ENCODE peak calls at places on chromosomes 13 and 19, in seven cellular contexts. F is CD8-positive, alpha-beta memory T cell; A is HEK293T; O is epithelial cell of prostate; E is endothelial cell; K is naive B cell; W is Ammon's horn. R is an unnamed sample.

GRCh38 chr13:31172535-31172934 is 10.8 kb upstream of the HSPH1 start:
- DNase-seq in F (no peak), A (no peak), O (peak), E (no peak), K (no peak), W (no peak), R (no peak)

GRCh38 chr13:32381539-32381938 is 46.4 kb downstream of the N4BP2L1 start:
- DNase-seq in F (no peak), A (peak), O (no peak), E (peak), K (peak), W (peak), R (peak)

GRCh38 chr13:110217811-110218210 is 89.1 kb downstream of the COL4A1 start:
- DNase-seq in F (no peak), A (no peak), O (no peak), E (no peak), K (no peak), W (no peak), R (no peak)

GRCh38 chr19:30224689-30225606 is 147.2 kb upstream of the ZNF536 start:
- DNase-seq in F (no peak), A (peak), O (no peak), E (no peak), K (no peak), W (peak), R (peak)

GRCh38 chr13:40120781-40121180 is 465.3 kb downstream of the COG6 start:
- DNase-seq in F (no peak), A (no peak), O (no peak), E (no peak), K (no peak), W (no peak), R (no peak)

GRCh38 chr19:10895920-10896319 is 24.6 kb downstream of the CARM1 start:
- DNase-seq in F (no peak), A (no peak), O (no peak), E (no peak), K (no peak), W (no peak), R (no peak)

GRCh38 chr13:51488212-51488611 is 35.4 kb upstream of the INTS6 start:
- DNase-seq in F (no peak), A (no peak), O (peak), E (no peak), K (no peak), W (no peak), R (no peak)

GRCh38 chr13:110109910-110110309 is 197.0 kb downstream of the COL4A1 start:
- DNase-seq in F (no peak), A (no peak), O (no peak), E (no peak), K (no peak), W (peak), R (no peak)

GRCh38 chr19:54573330-54573872 is at the start of gene LILRA2:
- DNase-seq in F (no peak), A (no peak), O (no peak), E (no peak), K (no peak), W (peak), R (no peak)

GRCh38 chr13:94759120-94759728 is 46.9 kb upstream of the SOX21 start:
- DNase-seq in F (no peak), A (no peak), O (no peak), E (no peak), K (no peak), W (no peak), R (no peak)

GRCh38 chr13:113171250-113172125 is 13.0 kb downstream of the PROZ start:
- DNase-seq in F (no peak), A (no peak), O (no peak), E (no peak), K (no peak), W (no peak), R (no peak)

GRCh38 chr13:24225930-24226329 is 65.4 kb downstream of the SPATA13 start:
- DNase-seq in F (no peak), A (no peak), O (no peak), E (no peak), K (no peak), W (no peak), R (no peak)

GRCh38 chr19:47890865-47891621 is 4.9 kb upstream of the SULT2A1 start:
- DNase-seq in F (no peak), A (no peak), O (no peak), E (no peak), K (no peak), W (no peak), R (no peak)

GRCh38 chr19:45211751-45212381 is 33.3 kb downstream of the BLOC1S3 start:
- DNase-seq in F (no peak), A (no peak), O (no peak), E (no peak), K (no peak), W (no peak), R (no peak)

GRCh38 chr13:32650705-32651311 is 64.6 kb downstream of the PDS5B start:
- DNase-seq in F (peak), A (peak), O (no peak), E (peak), K (peak), W (peak), R (peak)

GRCh38 chr19:10551698-10552301 is 8.1 kb downstream of the ATG4D start:
- DNase-seq in F (peak), A (peak), O (no peak), E (no peak), K (no peak), W (no peak), R (peak)

GRCh38 chr13:35481777-35482176 is 5.3 kb upstream of the MAB21L1 start:
- DNase-seq in F (no peak), A (no peak), O (no peak), E (no peak), K (no peak), W (no peak), R (no peak)

GRCh38 chr13:40537146-40537895 is 129.1 kb downstream of the FOXO1 start:
- DNase-seq in F (no peak), A (no peak), O (no peak), E (no peak), K (no peak), W (no peak), R (no peak)

GRCh38 chr13:35388456-35388855 is 88.0 kb downstream of the MAB21L1 start:
- DNase-seq in F (no peak), A (no peak), O (no peak), E (no peak), K (no peak), W (no peak), R (no peak)

GRCh38 chr13:112991611-112992010 is 22.6 kb downstream of the MCF2L start:
- DNase-seq in F (no peak), A (no peak), O (no peak), E (no peak), K (no peak), W (no peak), R (no peak)

GRCh38 chr19:40921005-40921897 is 39.2 kb upstream of the CYP2A7 start:
- DNase-seq in F (no peak), A (peak), O (peak), E (no peak), K (no peak), W (no peak), R (no peak)

GRCh38 chr13:99344610-99345208 is 37.5 kb upstream of the GPR183 start:
- DNase-seq in F (no peak), A (no peak), O (no peak), E (no peak), K (no peak), W (no peak), R (no peak)

GRCh38 chr13:50215389-50215788 is 200.1 kb downstream of the KCNRG start:
- DNase-seq in F (no peak), A (no peak), O (no peak), E (no peak), K (no peak), W (no peak), R (no peak)

GRCh38 chr13:73162912-73163911 is 104.4 kb downstream of the KLF5 start:
- DNase-seq in F (no peak), A (no peak), O (no peak), E (no peak), K (no peak), W (no peak), R (no peak)

GRCh38 chr19:47215581-47215980 is 15.4 kb downstream of the BBC3 start:
- DNase-seq in F (no peak), A (no peak), O (no peak), E (no peak), K (no peak), W (no peak), R (no peak)

GRCh38 chr19:13208131-13208963 is 58.1 kb downstream of the IER2 start:
- DNase-seq in F (no peak), A (no peak), O (no peak), E (no peak), K (peak), W (peak), R (no peak)

GRCh38 chr19:44741258-44741731 is 7.2 kb upstream of the BCL3 start:
- DNase-seq in F (no peak), A (no peak), O (peak), E (no peak), K (no peak), W (no peak), R (peak)

GRCh38 chr19:9962623-9963290 is 26.4 kb upstream of the OLFM2 start:
- DNase-seq in F (no peak), A (no peak), O (no peak), E (no peak), K (no peak), W (no peak), R (no peak)

GRCh38 chr13:108274718-108275117 is 5.2 kb downstream of the TNFSF13B start:
- DNase-seq in F (no peak), A (no peak), O (no peak), E (no peak), K (no peak), W (no peak), R (no peak)

GRCh38 chr13:110023729-110024645 is 237.6 kb upstream of the IRS2 start:
- DNase-seq in F (no peak), A (no peak), O (no peak), E (peak), K (no peak), W (no peak), R (peak)

GRCh38 chr13:39130298-39130697 is 92.0 kb downstream of the NHLRC3 start:
- DNase-seq in F (no peak), A (no peak), O (no peak), E (no peak), K (no peak), W (no peak), R (no peak)

GRCh38 chr13:43348397-43348796 is 325.0 kb downstream of the DNAJC15 start:
- DNase-seq in F (no peak), A (no peak), O (peak), E (no peak), K (no peak), W (no peak), R (no peak)

GRCh38 chr19:35641515-35642151 is at the start of gene ETV2:
- DNase-seq in F (peak), A (no peak), O (no peak), E (peak), K (peak), W (no peak), R (no peak)

GRCh38 chr19:4678881-4679379 is 8.8 kb upstream of the MYDGF start:
- DNase-seq in F (no peak), A (peak), O (no peak), E (peak), K (no peak), W (no peak), R (peak)

GRCh38 chr13:47621931-47622330 is 379.1 kb downstream of the SUCLA2 start:
- DNase-seq in F (no peak), A (no peak), O (no peak), E (no peak), K (no peak), W (no peak), R (no peak)

GRCh38 chr19:39166571-39167391 is 30.0 kb upstream of the NCCRP1 start:
- DNase-seq in F (no peak), A (no peak), O (no peak), E (no peak), K (no peak), W (peak), R (no peak)

GRCh38 chr13:113322043-113322461 is 25.0 kb downstream of the LAMP1 start:
- DNase-seq in F (no peak), A (no peak), O (no peak), E (no peak), K (no peak), W (no peak), R (no peak)

GRCh38 chr19:42175952-42176648 is 41.4 kb downstream of the DEDD2 start:
- DNase-seq in F (no peak), A (peak), O (no peak), E (no peak), K (no peak), W (peak), R (no peak)